ENCODE peak calls at places on chromosomes 11 and 22, in seven cellular contexts. E is upper lobe of right lung; X is body of pancreas; G is lung; B is CD4-positive, alpha-beta memory T cell; K is fibroblast of lung; D is left ventricle myocardium inferior. Z is an unnamed sample. For H3K36me3, H3K9me3 and H3K4me1, the result is how much of the 10 kb centered on the place peaks cover.

GRCh38 chr11:38089728-38090127 is 1491.7 kb upstream of the RAG2 start:
- DNase-seq in E (no peak), X (no peak), G (no peak), B (no peak), K (no peak), D (no peak), Z (peak)

GRCh38 chr11:17554487-17554886 is 7.4 kb downstream of the OTOG start:
- DNase-seq in E (no peak), X (no peak), G (no peak), B (no peak), K (no peak), D (no peak), Z (no peak)

GRCh38 chr11:125772834-125773505 is 5.7 kb downstream of the PATE2 start:
- DNase-seq in E (no peak), X (no peak), G (no peak), B (no peak), K (peak), D (no peak), Z (no peak)

GRCh38 chr22:29482253-29482652 is 2.2 kb downstream of the NEFH start:
- DNase-seq in E (no peak), X (no peak), G (no peak), B (no peak), K (no peak), D (no peak), Z (no peak)

GRCh38 chr22:32987081-32987631 is 71.0 kb downstream of the SYN3 start:
- DNase-seq in E (no peak), X (no peak), G (no peak), B (no peak), K (peak), D (no peak), Z (peak)

GRCh38 chr11:10109836-10110235 is 184.2 kb downstream of the SBF2 start:
- DNase-seq in E (no peak), X (no peak), G (no peak), B (no peak), K (peak), D (no peak), Z (no peak)

GRCh38 chr11:20156280-20156875 is 3.9 kb downstream of the DBX1 start:
- DNase-seq in E (no peak), X (no peak), G (no peak), B (no peak), K (no peak), D (no peak), Z (no peak)

GRCh38 chr11:10162222-10162621 is 131.8 kb downstream of the SBF2 start:
- DNase-seq in E (no peak), X (no peak), G (no peak), B (no peak), K (no peak), D (no peak), Z (no peak)

GRCh38 chr11:18243783-18244362 is 4.6 kb downstream of the SAA2 start:
- DNase-seq in E (no peak), X (peak), G (peak), B (peak), K (peak), D (no peak), Z (peak)

GRCh38 chr22:46053563-46054090 is 76.7 kb upstream of the WNT7B start:
- DNase-seq in E (peak), X (peak), G (peak), B (peak), K (peak), D (peak), Z (peak)

GRCh38 chr11:123173040-123173855 is 21.8 kb downstream of the CLMP start:
- DNase-seq in E (no peak), X (no peak), G (no peak), B (no peak), K (peak), D (no peak), Z (peak)

GRCh38 chr22:17109113-17109865 is 11.9 kb downstream of the TMEM121B start:
- DNase-seq in E (no peak), X (no peak), G (no peak), B (no peak), K (no peak), D (no peak), Z (no peak)

GRCh38 chr22:17109976-17110375 is 11.2 kb downstream of the TMEM121B start:
- DNase-seq in E (no peak), X (no peak), G (no peak), B (no peak), K (no peak), D (no peak), Z (no peak)

GRCh38 chr22:17107547-17107810 is 13.7 kb downstream of the TMEM121B start:
- DNase-seq in E (no peak), X (no peak), G (no peak), B (no peak), K (no peak), D (no peak), Z (no peak)

GRCh38 chr22:17106785-17107546 is 14.2 kb downstream of the TMEM121B start:
- DNase-seq in E (no peak), X (no peak), G (no peak), B (no peak), K (no peak), D (no peak), Z (no peak)

GRCh38 chr22:17108256-17109112 is 12.7 kb downstream of the TMEM121B start:
- DNase-seq in E (no peak), X (no peak), G (no peak), B (no peak), K (no peak), D (no peak), Z (no peak)
- H3K36me3 ChIP-seq in E (half or more), X (under half), G (under half), B (half or more), K (under half), D (under half), Z (under half)

DNA sequence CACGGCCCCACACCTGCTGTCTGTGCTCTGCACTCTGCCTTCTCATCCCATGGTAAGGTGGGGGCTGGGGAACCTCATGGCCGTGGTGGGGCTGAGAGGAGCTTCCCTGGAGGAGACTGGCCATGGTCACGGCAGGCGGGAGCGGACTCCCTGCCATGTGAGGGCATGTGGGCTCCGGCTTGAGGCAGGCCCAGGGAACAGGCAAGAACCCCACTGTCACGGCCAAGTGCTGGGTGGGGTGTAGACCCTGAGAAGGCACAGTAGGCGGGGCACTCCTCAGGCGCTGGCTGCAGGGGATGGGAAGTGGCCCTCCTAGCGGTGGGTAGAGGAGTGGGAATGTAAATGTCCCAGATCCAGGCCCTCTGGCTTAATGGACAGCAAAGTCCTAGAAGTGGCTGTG is 1262.7 kb downstream of the BRD1 start:
- DNase-seq in E (no peak), X (no peak), G (no peak), B (no peak), K (no peak), D (no peak), Z (no peak)
- H3K9me3 ChIP-seq in E (under half), X (under half), G (under half), B (under half), K (under half), D (under half), Z (under half)

GRCh38 chr11:113193077-113193476 is 121.3 kb upstream of the TTC12 start:
- DNase-seq in E (no peak), X (no peak), G (no peak), B (no peak), K (no peak), D (no peak), Z (no peak)

GRCh38 chr11:113192121-113192925 is 122.1 kb upstream of the TTC12 start:
- DNase-seq in E (no peak), X (no peak), G (no peak), B (no peak), K (no peak), D (no peak), Z (no peak)

GRCh38 chr11:113189909-113190667 is 124.3 kb upstream of the TTC12 start:
- DNase-seq in E (no peak), X (no peak), G (no peak), B (no peak), K (peak), D (peak), Z (no peak)

GRCh38 chr11:113184498-113184897 is 129.9 kb upstream of the TTC12 start:
- DNase-seq in E (no peak), X (no peak), G (no peak), B (no peak), K (peak), D (no peak), Z (no peak)

DNA sequence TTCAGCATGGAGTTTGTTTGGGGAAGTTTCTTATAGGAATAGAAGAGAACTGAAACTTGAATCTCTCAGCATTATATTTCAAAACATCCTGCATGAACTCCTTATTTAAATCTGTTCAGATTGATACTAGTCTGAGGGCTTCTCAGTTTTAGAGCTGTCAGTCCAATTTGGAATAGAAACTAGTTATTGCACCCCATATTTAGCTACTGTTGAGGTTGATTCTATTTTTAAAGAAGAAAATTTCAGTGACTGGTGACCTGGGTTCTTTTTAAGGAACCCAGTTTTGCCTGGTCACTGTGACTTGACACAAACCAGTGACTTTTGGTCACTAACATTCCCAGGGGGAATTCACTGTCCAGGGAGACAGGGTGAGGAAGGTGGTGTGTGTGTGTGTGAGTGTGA is 125.9 kb upstream of the TTC12 start:
- DNase-seq in E (no peak), X (no peak), G (no peak), B (no peak), K (no peak), D (no peak), Z (no peak)
- H3K4me1 ChIP-seq in E (under half), X (under half), G (under half), B (under half), K (under half), D (half or more), Z (under half)

GRCh38 chr22:31095637-31096249 is 11.6 kb downstream of the SELENOM start:
- DNase-seq in E (no peak), X (no peak), G (no peak), B (no peak), K (no peak), D (no peak), Z (no peak)
- H3K36me3 ChIP-seq in E (half or more), X (under half), G (under half), B (under half), K (half or more), D (half or more), Z (under half)

DNA sequence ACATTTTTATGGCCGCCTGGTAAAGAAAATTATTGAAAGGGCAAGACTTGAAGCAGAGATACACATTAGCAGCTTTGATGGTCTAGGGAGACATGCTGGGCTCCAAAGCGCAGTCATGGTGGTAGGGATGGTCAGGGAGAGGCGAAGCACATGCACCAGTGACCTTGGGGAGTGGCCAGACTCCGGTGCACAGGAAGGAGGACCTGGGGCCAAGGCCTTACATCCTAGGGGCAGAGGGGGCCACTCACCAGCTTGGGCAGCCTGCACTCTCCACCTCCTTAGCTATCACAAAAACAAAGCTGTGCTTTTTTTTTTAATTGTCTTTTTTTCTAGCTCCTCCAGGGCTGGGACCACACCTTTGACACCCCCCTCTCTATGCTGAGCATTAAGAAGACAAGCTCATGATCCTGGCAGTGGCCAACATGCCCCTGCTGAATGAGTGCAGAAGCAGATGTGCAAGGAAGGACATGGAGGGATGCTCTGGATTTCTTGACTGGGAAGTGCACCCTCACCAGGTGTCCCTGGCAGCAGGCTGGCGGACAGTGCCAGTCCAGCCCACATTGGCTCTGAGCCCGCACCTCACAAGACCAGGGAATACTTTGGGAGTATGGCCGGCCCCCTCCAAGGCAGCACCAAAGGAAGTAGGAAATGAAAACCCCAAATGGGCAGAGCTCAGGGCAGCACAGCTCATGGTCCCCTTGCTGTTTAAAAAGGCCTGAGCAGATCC is 619.9 kb downstream of the TBC1D22A start:
- DNase-seq in E (peak), X (no peak), G (no peak), B (no peak), K (no peak), D (no peak), Z (no peak)
- H3K9me3 ChIP-seq in E (under half), X (under half), G (under half), B (under half), K (under half), D (under half), Z (under half)

GRCh38 chr11:64855596-64856304 is 11.3 kb upstream of the CDC42BPG start:
- DNase-seq in E (no peak), X (no peak), G (no peak), B (no peak), K (no peak), D (no peak), Z (no peak)
- H3K4me1 ChIP-seq in E (half or more), X (under half), G (half or more), B (half or more), K (half or more), D (half or more), Z (under half)

GRCh38 chr11:113802621-113803020 is 23.0 kb downstream of the CLDN25 start:
- DNase-seq in E (no peak), X (no peak), G (no peak), B (no peak), K (no peak), D (no peak), Z (no peak)
- H3K36me3 ChIP-seq in E (half or more), X (under half), G (half or more), B (under half), K (under half), D (half or more), Z (under half)

GRCh38 chr22:49666146-49666809 is 161.4 kb downstream of the BRD1 start:
- DNase-seq in E (peak), X (peak), G (no peak), B (no peak), K (no peak), D (no peak), Z (no peak)
- H3K9me3 ChIP-seq in E (under half), X (under half), G (under half), B (under half), K (under half), D (under half), Z (under half)

GRCh38 chr11:94784884-94785283 is 16.7 kb downstream of the AMOTL1 start:
- DNase-seq in E (no peak), X (no peak), G (no peak), B (no peak), K (no peak), D (no peak), Z (no peak)
- H3K4me1 ChIP-seq in E (half or more), X (half or more), G (under half), B (under half), K (under half), D (half or more), Z (half or more)

Z was measured in A673.